ENCODE peak calls at places on chromosomes 7 and 10, in ten cellular contexts. A is HS-5; M is colonic mucosa; D is M059J; Z is adipocyte; I is CD8-positive, alpha-beta memory T cell; C is vagina; S is activated CD4-positive, CD25-positive, alpha-beta regulatory T cell; B is NCI-H2171; L is cardiac fibroblast. V is an unnamed sample.

GRCh38 chr10:44966816-44967509 is 7.4 kb downstream of the RASSF4 start:
- DNase-seq in M (peak), L (no peak), C (no peak), A (no peak), D (no peak), B (no peak), S (no peak), I (no peak), Z (peak), V (no peak)

GRCh38 chr7:52168085-52168484 is 851.5 kb upstream of the COBL start:
- DNase-seq in B (no peak), L (no peak), Z (no peak), I (no peak), C (no peak), A (no peak), M (no peak), S (no peak), D (no peak), V (no peak)

GRCh38 chr7:73829921-73830617 is 727 bp upstream of the CLDN4 start:
- DNase-seq in C (no peak), D (no peak), Z (no peak), I (no peak), B (no peak), L (no peak), S (no peak), M (peak), A (no peak), V (no peak)

GRCh38 chr10:23422003-23422411 is 16.9 kb upstream of the OTUD1 start:
- DNase-seq in M (no peak), B (no peak), A (no peak), S (no peak), Z (no peak), L (no peak), D (peak), C (no peak), I (no peak), V (no peak)

GRCh38 chr10:85535926-85536325 is 830.7 kb downstream of the GRID1 start:
- DNase-seq in Z (no peak), S (no peak), D (no peak), A (no peak), L (no peak), C (no peak), M (no peak), I (no peak), B (no peak), V (no peak)

GRCh38 chr10:110326351-110327032 is 21.8 kb upstream of the SMNDC1 start:
- DNase-seq in I (no peak), L (peak), D (peak), M (no peak), A (no peak), C (no peak), B (no peak), S (no peak), Z (peak), V (no peak)

GRCh38 chr10:97685395-97685958 is 1.6 kb downstream of the AVPI1 start:
- DNase-seq in B (no peak), L (peak), D (peak), I (no peak), Z (peak), C (no peak), A (no peak), S (no peak), M (peak), V (peak)

GRCh38 chr10:122362621-122363020 is 11.9 kb upstream of the PLEKHA1 start:
- DNase-seq in I (no peak), A (no peak), B (no peak), Z (no peak), S (no peak), C (no peak), D (peak), M (no peak), L (no peak), V (no peak)

GRCh38 chr10:13001887-13002212 is 337 bp upstream of the CCDC3 start:
- DNase-seq in A (no peak), S (no peak), C (no peak), D (no peak), M (no peak), Z (no peak), L (no peak), I (no peak), B (no peak), V (no peak)

V was measured in A673.